ENCODE peak calls at places on chromosome 6, in five cellular contexts. One of them, this sample, is unnamed.
A peak's percentile ranks its signal among the peaks of the same experiment; 100 is the strongest.

GRCh38 chr6:150250826-150251225 is 108.0 kb downstream of the PPP1R14C start:
- DNase-seq in heart right ventricle: no peak
- DNase-seq in left cardiac atrium: no peak
- DNase-seq in IMR-90: peak; percentile 72
- DNase-seq in EH: peak; percentile 80
- DNase-seq in this sample: no peak

GRCh38 chr6:150426198-150426597 is 57.4 kb downstream of the IYD start:
- DNase-seq in heart right ventricle: no peak
- DNase-seq in left cardiac atrium: no peak
- DNase-seq in IMR-90: no peak
- DNase-seq in EH: no peak
- DNase-seq in this sample: no peak

GRCh38 chr6:70985151-70985550 is 28.3 kb upstream of the B3GAT2 start:
- DNase-seq in heart right ventricle: no peak
- DNase-seq in left cardiac atrium: no peak
- DNase-seq in IMR-90: no peak
- DNase-seq in EH: no peak
- DNase-seq in this sample: no peak

GRCh38 chr6:72876256-72876655 is 254.4 kb downstream of the KCNQ5 start:
- DNase-seq in heart right ventricle: no peak
- DNase-seq in left cardiac atrium: no peak
- DNase-seq in IMR-90: no peak
- DNase-seq in EH: no peak
- DNase-seq in this sample: no peak

GRCh38 chr6:135568366-135568765 is 70.8 kb upstream of the AHI1 start:
- DNase-seq in heart right ventricle: no peak
- DNase-seq in left cardiac atrium: peak; percentile 53
- DNase-seq in IMR-90: peak; percentile 95
- DNase-seq in EH: peak; percentile 91
- DNase-seq in this sample: no peak

GRCh38 chr6:100296810-100297544 is 167.7 kb downstream of the SIM1 start:
- DNase-seq in heart right ventricle: no peak
- DNase-seq in left cardiac atrium: no peak
- DNase-seq in IMR-90: peak; percentile 80
- DNase-seq in EH: peak; percentile 92
- DNase-seq in this sample: no peak

GRCh38 chr6:100881707-100882040 is 545 bp upstream of the ASCC3 start:
- DNase-seq in heart right ventricle: no peak
- DNase-seq in left cardiac atrium: no peak
- DNase-seq in IMR-90: peak; percentile 8
- DNase-seq in EH: no peak
- DNase-seq in this sample: no peak

GRCh38 chr6:129929433-129929832 is 68.3 kb upstream of the TMEM244 start:
- DNase-seq in heart right ventricle: no peak
- DNase-seq in left cardiac atrium: no peak
- DNase-seq in IMR-90: peak; percentile 92
- DNase-seq in EH: peak; percentile 79
- DNase-seq in this sample: no peak

GRCh38 chr6:46510656-46511055 is 19.4 kb upstream of the RCAN2 start:
- DNase-seq in heart right ventricle: no peak
- DNase-seq in left cardiac atrium: no peak
- DNase-seq in IMR-90: no peak
- DNase-seq in EH: peak; percentile 19
- DNase-seq in this sample: no peak

GRCh38 chr6:14059791-14060436 is 57.7 kb upstream of the CD83 start:
- DNase-seq in heart right ventricle: peak; percentile 47
- DNase-seq in left cardiac atrium: peak; percentile 64
- DNase-seq in IMR-90: no peak
- DNase-seq in EH: no peak
- DNase-seq in this sample: peak; percentile 41

GRCh38 chr6:96015321-96015790 is 418 bp upstream of the FUT9 start:
- DNase-seq in heart right ventricle: no peak
- DNase-seq in left cardiac atrium: no peak
- DNase-seq in IMR-90: no peak
- DNase-seq in EH: no peak
- DNase-seq in this sample: no peak

GRCh38 chr6:97885230-97885772 is 602.3 kb upstream of the MMS22L start:
- DNase-seq in heart right ventricle: no peak
- DNase-seq in left cardiac atrium: no peak
- DNase-seq in IMR-90: no peak
- DNase-seq in EH: no peak
- DNase-seq in this sample: no peak

GRCh38 chr6:38391206-38391908 is 248.4 kb downstream of the BTBD9 start:
- DNase-seq in heart right ventricle: no peak
- DNase-seq in left cardiac atrium: no peak
- DNase-seq in IMR-90: peak; percentile 55
- DNase-seq in EH: peak; percentile 59
- DNase-seq in this sample: no peak

This sample was measured in left ventricle myocardium inferior.